ENCODE peak calls at places on chromosomes 11 and 22, in six cellular contexts. C is HAP-1; R is neural progenitor cell; V is stimulated activated CD4-positive, alpha-beta T cell treated with anti-CD3 and anti-CD28 coated beads, Interleukin-2, amount 100 ng/mL, for 24 hours; L is H9; S is ovary. A is an unnamed sample.
A peak's percentile ranks its signal among the peaks of the same experiment; 100 is the strongest.

GRCh38 chr11:8253566-8253965 is 10.1 kb downstream of the LMO1 start:
- DNase-seq in C (no peak), R (no peak), V (no peak), L (peak; percentile 5), S (no peak), A (no peak)

GRCh38 chr11:44629732-44630345 is 64.4 kb downstream of the CD82 start:
- DNase-seq in C (no peak), R (no peak), V (no peak), L (no peak), S (no peak), A (peak; percentile 9)

GRCh38 chr11:76642341-76642740 is 28.2 kb downstream of the LRRC32 start:
- DNase-seq in C (no peak), R (no peak), V (no peak), L (no peak), S (no peak), A (peak; percentile 16)

GRCh38 chr11:3195251-3196160 is 23.1 kb downstream of the MRGPRG start:
- DNase-seq in C (peak; percentile 69), R (no peak), V (no peak), L (peak; percentile 38), S (no peak), A (no peak)

GRCh38 chr22:40908895-40909294 is 42.3 kb upstream of the RBX1 start:
- DNase-seq in C (no peak), R (no peak), V (no peak), L (peak; percentile 28), S (no peak), A (no peak)

GRCh38 chr22:45302751-45303150 is 7.0 kb upstream of the FAM118A start:
- DNase-seq in C (no peak), R (no peak), V (no peak), L (no peak), S (no peak), A (no peak)

GRCh38 chr11:61709572-61709971 is 29.4 kb downstream of the DAGLA start:
- DNase-seq in C (no peak), R (no peak), V (no peak), L (no peak), S (no peak), A (no peak)

GRCh38 chr11:32939046-32939445 is 46.4 kb downstream of the QSER1 start:
- DNase-seq in C (no peak), R (no peak), V (no peak), L (no peak), S (no peak), A (no peak)

GRCh38 chr22:45934659-45935341 is 42.2 kb downstream of the WNT7B start:
- DNase-seq in C (no peak), R (no peak), V (no peak), L (no peak), S (peak; percentile 52), A (no peak)

GRCh38 chr11:89495951-89496350 is 4.8 kb upstream of the NOX4 start:
- DNase-seq in C (no peak), R (peak; percentile 50), V (no peak), L (no peak), S (no peak), A (no peak)

GRCh38 chr11:128687321-128687720 is 6.6 kb upstream of the FLI1 start:
- DNase-seq in C (no peak), R (peak; percentile 75), V (peak; percentile 31), L (peak; percentile 84), S (no peak), A (peak; percentile 46)

GRCh38 chr22:40764743-40765441 is 54.3 kb downstream of the SLC25A17 start:
- DNase-seq in C (no peak), R (no peak), V (no peak), L (no peak), S (no peak), A (no peak)

GRCh38 chr11:119315139-119316016 is 1.6 kb downstream of the MCAM start:
- DNase-seq in C (peak; percentile 16), R (peak; percentile 61), V (peak; percentile 56), L (peak; percentile 82), S (no peak), A (no peak)

A was measured in colonic mucosa.